ENCODE peak calls at places on chromosomes 3 and 15, in six cellular contexts. One of them, this sample, is unnamed. For H3K36me3, the result is how much of the 10 kb centered on the place peaks cover.

GRCh38 chr3:184255291-184256039 is 5.9 kb downstream of the CAMK2N2 start:
- DNase-seq in prostate gland: no peak
- DNase-seq in heart right ventricle: no peak
- DNase-seq in colonic mucosa: no peak
- DNase-seq in tibial artery: no peak
- DNase-seq in right atrium auricular region: no peak
- DNase-seq in this sample: peak

GRCh38 chr3:141077631-141078030 is 26.5 kb downstream of the SPSB4 start:
- DNase-seq in prostate gland: no peak
- DNase-seq in heart right ventricle: no peak
- DNase-seq in colonic mucosa: no peak
- DNase-seq in tibial artery: no peak
- DNase-seq in right atrium auricular region: no peak
- DNase-seq in this sample: no peak

GRCh38 chr3:72891053-72891855 is 3.4 kb downstream of the GXYLT2 start:
- DNase-seq in prostate gland: no peak
- DNase-seq in heart right ventricle: peak
- DNase-seq in colonic mucosa: peak
- DNase-seq in tibial artery: no peak
- DNase-seq in right atrium auricular region: peak
- DNase-seq in this sample: peak

GRCh38 chr15:26623071-26623470 is 149.8 kb downstream of the GABRB3 start:
- DNase-seq in prostate gland: no peak
- DNase-seq in heart right ventricle: no peak
- DNase-seq in colonic mucosa: no peak
- DNase-seq in tibial artery: no peak
- DNase-seq in right atrium auricular region: no peak
- DNase-seq in this sample: no peak

GRCh38 chr3:189937302-189938255 is 183.1 kb downstream of the P3H2 start:
- DNase-seq in prostate gland: no peak
- DNase-seq in heart right ventricle: no peak
- DNase-seq in colonic mucosa: no peak
- DNase-seq in tibial artery: no peak
- DNase-seq in right atrium auricular region: no peak
- DNase-seq in this sample: peak

GRCh38 chr3:138862531-138862923 is 27.8 kb upstream of the PIK3CB start:
- DNase-seq in prostate gland: no peak
- DNase-seq in heart right ventricle: peak
- DNase-seq in colonic mucosa: peak
- DNase-seq in tibial artery: peak
- DNase-seq in right atrium auricular region: no peak
- DNase-seq in this sample: peak

GRCh38 chr15:76208084-76208785 is 103.0 kb downstream of the ETFA start:
- DNase-seq in prostate gland: no peak
- DNase-seq in heart right ventricle: no peak
- DNase-seq in colonic mucosa: no peak
- DNase-seq in tibial artery: no peak
- DNase-seq in right atrium auricular region: peak
- DNase-seq in this sample: no peak

GRCh38 chr3:35965908-35966307 is 326.6 kb downstream of the ARPP21 start:
- DNase-seq in prostate gland: no peak
- DNase-seq in heart right ventricle: no peak
- DNase-seq in colonic mucosa: no peak
- DNase-seq in tibial artery: no peak
- DNase-seq in right atrium auricular region: no peak
- DNase-seq in this sample: peak

GRCh38 chr3:55792010-55792409 is 304.9 kb upstream of the WNT5A start:
- DNase-seq in prostate gland: no peak
- DNase-seq in heart right ventricle: no peak
- DNase-seq in colonic mucosa: no peak
- DNase-seq in tibial artery: no peak
- DNase-seq in right atrium auricular region: no peak
- DNase-seq in this sample: no peak

GRCh38 chr3:195766671-195767070 is 45.1 kb downstream of the MUC4 start:
- DNase-seq in prostate gland: no peak
- DNase-seq in heart right ventricle: no peak
- DNase-seq in colonic mucosa: no peak
- DNase-seq in tibial artery: no peak
- DNase-seq in right atrium auricular region: no peak
- DNase-seq in this sample: no peak

DNA sequence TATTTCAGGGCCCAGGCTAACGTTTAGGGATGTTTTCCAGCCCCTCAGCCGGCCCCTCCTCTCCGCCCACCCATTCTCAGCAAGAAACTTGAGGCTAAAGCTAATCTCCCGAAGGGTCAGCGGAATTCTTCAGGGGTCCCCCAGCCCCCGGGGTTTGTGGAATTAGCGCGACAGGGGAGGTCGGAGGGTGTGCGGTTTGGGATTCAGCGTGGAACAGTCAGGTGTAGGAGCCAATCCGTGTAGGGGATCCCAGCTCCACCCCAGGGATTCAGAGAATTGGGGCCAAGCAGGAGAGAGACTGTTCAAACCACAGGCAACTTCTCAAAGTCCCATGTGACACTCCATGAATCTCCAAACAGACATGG is 1.7 kb downstream of the PTX3 start:
- DNase-seq in prostate gland: no peak
- DNase-seq in heart right ventricle: no peak
- DNase-seq in colonic mucosa: no peak
- DNase-seq in tibial artery: no peak
- DNase-seq in right atrium auricular region: no peak
- DNase-seq in this sample: no peak
- H3K4me3 ChIP-seq in prostate gland: peak
- H3K4me3 ChIP-seq in heart right ventricle: peak
- H3K4me3 ChIP-seq in colonic mucosa: peak
- H3K4me3 ChIP-seq in tibial artery: peak
- H3K4me3 ChIP-seq in right atrium auricular region: peak
- H3K4me3 ChIP-seq in this sample: peak

GRCh38 chr3:133588784-133589465 is 15.4 kb downstream of the CDV3 start:
- DNase-seq in prostate gland: no peak
- DNase-seq in heart right ventricle: no peak
- DNase-seq in colonic mucosa: no peak
- DNase-seq in tibial artery: no peak
- DNase-seq in right atrium auricular region: no peak
- DNase-seq in this sample: no peak
- H3K36me3 ChIP-seq in prostate gland: under half
- H3K36me3 ChIP-seq in heart right ventricle: under half
- H3K36me3 ChIP-seq in colonic mucosa: under half
- H3K36me3 ChIP-seq in tibial artery: half or more
- H3K36me3 ChIP-seq in right atrium auricular region: half or more
- H3K36me3 ChIP-seq in this sample: under half

DNA sequence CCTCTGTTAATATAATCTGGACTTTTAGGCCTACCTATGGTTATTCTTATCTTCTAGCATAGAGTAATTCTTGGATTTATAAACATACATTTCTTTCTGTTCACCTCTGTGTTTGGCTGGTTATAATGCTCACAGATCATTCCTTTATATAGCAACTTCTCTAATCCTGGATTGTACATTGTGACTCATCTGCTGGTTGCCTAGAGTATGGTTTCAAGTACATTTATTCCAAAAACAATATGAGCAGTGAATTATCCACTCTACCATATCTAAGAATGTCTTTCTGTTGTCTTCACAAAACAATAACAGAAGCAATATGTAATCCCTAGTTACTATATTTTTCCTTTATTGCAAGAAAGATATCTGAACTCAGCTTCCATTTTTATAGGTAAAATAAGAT is 35.3 kb downstream of the FSIP1 start:
- DNase-seq in prostate gland: no peak
- DNase-seq in heart right ventricle: no peak
- DNase-seq in colonic mucosa: no peak
- DNase-seq in tibial artery: no peak
- DNase-seq in right atrium auricular region: no peak
- DNase-seq in this sample: peak
- H3K4me3 ChIP-seq in prostate gland: no peak
- H3K4me3 ChIP-seq in heart right ventricle: no peak
- H3K4me3 ChIP-seq in colonic mucosa: no peak
- H3K4me3 ChIP-seq in tibial artery: no peak
- H3K4me3 ChIP-seq in right atrium auricular region: no peak
- H3K4me3 ChIP-seq in this sample: no peak

GRCh38 chr15:44595656-44596510 is 58.9 kb downstream of the EIF3J start:
- DNase-seq in prostate gland: no peak
- DNase-seq in heart right ventricle: no peak
- DNase-seq in colonic mucosa: no peak
- DNase-seq in tibial artery: no peak
- DNase-seq in right atrium auricular region: no peak
- DNase-seq in this sample: no peak
- H3K36me3 ChIP-seq in prostate gland: under half
- H3K36me3 ChIP-seq in heart right ventricle: under half
- H3K36me3 ChIP-seq in colonic mucosa: under half
- H3K36me3 ChIP-seq in tibial artery: half or more
- H3K36me3 ChIP-seq in right atrium auricular region: half or more
- H3K36me3 ChIP-seq in this sample: under half

DNA sequence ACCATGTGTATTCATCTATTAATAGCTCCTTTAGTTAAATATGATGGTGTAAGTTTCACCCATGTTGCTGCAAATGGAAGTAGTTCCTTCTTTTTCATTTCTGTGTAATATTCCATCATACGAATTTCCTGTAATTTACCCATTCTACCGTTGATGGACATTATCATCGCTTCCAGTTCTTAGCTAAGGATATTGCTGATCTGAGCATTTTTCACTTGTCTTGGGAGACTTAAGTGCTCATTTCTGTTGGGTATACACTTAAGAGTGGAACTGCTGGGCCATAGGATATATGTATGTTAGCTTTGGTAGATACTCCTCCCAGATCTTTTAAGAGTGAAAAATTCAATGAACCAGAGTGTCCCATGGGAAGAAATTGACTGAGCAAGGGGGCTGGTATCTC is 11.0 kb downstream of the PLIN1 start:
- DNase-seq in prostate gland: no peak
- DNase-seq in heart right ventricle: no peak
- DNase-seq in colonic mucosa: no peak
- DNase-seq in tibial artery: no peak
- DNase-seq in right atrium auricular region: no peak
- DNase-seq in this sample: no peak
- H3K4me3 ChIP-seq in prostate gland: no peak
- H3K4me3 ChIP-seq in heart right ventricle: no peak
- H3K4me3 ChIP-seq in colonic mucosa: no peak
- H3K4me3 ChIP-seq in tibial artery: no peak
- H3K4me3 ChIP-seq in right atrium auricular region: no peak
- H3K4me3 ChIP-seq in this sample: no peak

DNA sequence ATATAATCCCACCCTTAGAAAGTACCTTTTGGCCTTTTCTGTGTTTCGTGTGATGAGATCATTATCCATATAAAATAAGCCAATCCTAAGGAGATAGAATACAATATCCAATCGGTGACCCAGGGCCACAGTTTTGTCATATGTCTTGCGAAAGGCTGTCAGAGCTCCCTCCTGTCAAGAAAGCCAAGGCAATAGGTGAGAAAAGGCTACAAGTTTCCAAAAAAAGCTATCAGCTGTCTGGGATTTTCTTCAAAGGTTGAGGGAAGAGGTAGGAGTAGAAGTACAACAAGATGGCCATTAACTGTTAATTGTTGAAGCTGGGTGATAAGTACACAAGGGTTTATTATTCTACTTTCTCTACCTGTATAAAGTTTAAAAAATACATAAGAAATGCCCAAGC is 4.0 kb downstream of the PSMD6 start:
- DNase-seq in prostate gland: no peak
- DNase-seq in heart right ventricle: no peak
- DNase-seq in colonic mucosa: no peak
- DNase-seq in tibial artery: no peak
- DNase-seq in right atrium auricular region: no peak
- DNase-seq in this sample: no peak
- H3K36me3 ChIP-seq in prostate gland: under half
- H3K36me3 ChIP-seq in heart right ventricle: under half
- H3K36me3 ChIP-seq in colonic mucosa: under half
- H3K36me3 ChIP-seq in tibial artery: under half
- H3K36me3 ChIP-seq in right atrium auricular region: half or more
- H3K36me3 ChIP-seq in this sample: under half

DNA sequence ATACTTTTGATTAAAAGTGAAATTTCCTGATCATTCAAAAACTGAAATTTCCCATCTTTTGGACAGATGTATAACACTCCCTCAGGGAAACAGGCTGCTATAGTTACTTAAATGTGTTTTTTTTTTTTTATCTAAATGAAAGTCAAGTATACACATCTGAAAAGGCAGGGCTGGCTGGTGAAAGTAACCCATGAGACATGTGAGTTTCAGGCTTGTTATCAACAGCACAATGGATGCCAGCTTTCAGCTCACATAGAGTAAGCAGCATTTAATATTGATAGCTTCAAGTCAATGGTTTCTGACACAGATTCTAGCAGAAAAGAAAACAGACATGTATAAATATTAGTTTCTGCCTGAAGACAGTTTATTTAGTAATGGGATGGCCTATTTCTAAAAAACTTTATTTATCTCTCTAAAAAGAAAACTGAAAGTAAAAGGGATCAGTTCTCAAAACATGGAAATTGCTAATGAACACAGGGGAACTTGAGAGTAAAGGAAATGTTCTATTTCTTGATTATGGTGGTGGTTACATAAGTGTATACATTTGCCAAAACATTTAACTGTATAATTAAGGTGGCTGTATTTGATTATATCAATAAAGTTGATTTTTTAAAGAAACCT is 89.7 kb upstream of the CMC1 start:
- DNase-seq in prostate gland: no peak
- DNase-seq in heart right ventricle: no peak
- DNase-seq in colonic mucosa: no peak
- DNase-seq in tibial artery: no peak
- DNase-seq in right atrium auricular region: no peak
- DNase-seq in this sample: no peak
- H3K4me3 ChIP-seq in prostate gland: no peak
- H3K4me3 ChIP-seq in heart right ventricle: no peak
- H3K4me3 ChIP-seq in colonic mucosa: no peak
- H3K4me3 ChIP-seq in tibial artery: no peak
- H3K4me3 ChIP-seq in right atrium auricular region: no peak
- H3K4me3 ChIP-seq in this sample: no peak

GRCh38 chr3:182879031-182879611 is 85.8 kb downstream of the ATP11B start:
- DNase-seq in prostate gland: no peak
- DNase-seq in heart right ventricle: no peak
- DNase-seq in colonic mucosa: no peak
- DNase-seq in tibial artery: no peak
- DNase-seq in right atrium auricular region: no peak
- DNase-seq in this sample: no peak
- H3K36me3 ChIP-seq in prostate gland: under half
- H3K36me3 ChIP-seq in heart right ventricle: under half
- H3K36me3 ChIP-seq in colonic mucosa: under half
- H3K36me3 ChIP-seq in tibial artery: half or more
- H3K36me3 ChIP-seq in right atrium auricular region: under half
- H3K36me3 ChIP-seq in this sample: under half

GRCh38 chr15:93235321-93235720 is 146.3 kb upstream of the RGMA start:
- DNase-seq in prostate gland: no peak
- DNase-seq in heart right ventricle: no peak
- DNase-seq in colonic mucosa: no peak
- DNase-seq in tibial artery: no peak
- DNase-seq in right atrium auricular region: no peak
- DNase-seq in this sample: no peak
- H3K4me3 ChIP-seq in prostate gland: no peak
- H3K4me3 ChIP-seq in heart right ventricle: no peak
- H3K4me3 ChIP-seq in colonic mucosa: no peak
- H3K4me3 ChIP-seq in tibial artery: no peak
- H3K4me3 ChIP-seq in right atrium auricular region: no peak
- H3K4me3 ChIP-seq in this sample: no peak

This sample was measured in bronchial epithelial cell.